ENCODE peak calls at places on chromosomes 16 and 17, in six cellular contexts. J, K, T, C, U and Z are unnamed samples.

GRCh38 chr17:2853722-2854580 is 57.7 kb downstream of the RAP1GAP2 start:
- DNase-seq in C (peak; percentile 70), U (peak; percentile 60), K (no peak), T (peak; percentile 63), J (peak; percentile 88), Z (peak; percentile 62)

GRCh38 chr16:11797957-11798299 is 870 bp upstream of the ZC3H7A start:
- DNase-seq in C (no peak), U (no peak), T (peak; percentile 49), K (peak; percentile 15), J (peak; percentile 30), Z (peak; percentile 42)

GRCh38 chr16:47493358-47494337 is 32.5 kb downstream of the PHKB start:
- DNase-seq in J (no peak), C (no peak), U (no peak), K (peak; percentile 21), T (no peak), Z (peak; percentile 64)

GRCh38 chr17:82900741-82901140 is 60.9 kb upstream of the ZNF750 start:
- DNase-seq in U (no peak), C (no peak), J (no peak), T (no peak), K (no peak), Z (no peak)

GRCh38 chr16:69942099-69942491 is 9.0 kb upstream of the CLEC18A start:
- DNase-seq in C (no peak), K (no peak), U (no peak), J (no peak), T (no peak), Z (no peak)

GRCh38 chr17:77328823-77329740 is 188.3 kb downstream of the SEC14L1 start:
- DNase-seq in J (no peak), U (no peak), C (no peak), T (no peak), K (no peak), Z (no peak)

GRCh38 chr16:19757762-19758595 is 39.9 kb downstream of the IQCK start:
- DNase-seq in U (no peak), T (no peak), C (no peak), K (no peak), J (no peak), Z (no peak)

GRCh38 chr16:65884018-65884417 is 482.5 kb upstream of the CDH5 start:
- DNase-seq in U (no peak), C (no peak), J (no peak), K (no peak), T (peak; percentile 18), Z (no peak)

GRCh38 chr16:17211797-17212196 is 259.0 kb downstream of the XYLT1 start:
- DNase-seq in U (peak; percentile 91), J (peak; percentile 21), K (peak; percentile 65), C (peak; percentile 81), T (peak; percentile 17), Z (peak; percentile 77)

GRCh38 chr16:19479302-19479721 is 42.6 kb downstream of the GDE1 start:
- DNase-seq in T (no peak), K (no peak), U (peak; percentile 36), J (no peak), C (no peak), Z (no peak)

GRCh38 chr16:12028220-12028619 is 51.7 kb downstream of the SNX29 start:
- DNase-seq in J (no peak), T (no peak), U (no peak), C (no peak), K (no peak), Z (no peak)

GRCh38 chr17:39754161-39754957 is 16.6 kb downstream of the GRB7 start:
- DNase-seq in J (peak; percentile 98), T (peak; percentile 95), C (peak; percentile 86), U (peak; percentile 74), K (peak; percentile 98), Z (peak; percentile 99)

GRCh38 chr17:55420776-55421178 is 858 bp downstream of the MMD start:
- DNase-seq in K (no peak), J (peak; percentile 65), T (peak; percentile 55), C (peak; percentile 49), U (peak; percentile 55), Z (peak; percentile 66)

GRCh38 chr16:71754652-71755051 is 30.2 kb upstream of the PHLPP2 start:
- DNase-seq in T (no peak), J (no peak), K (no peak), U (no peak), C (no peak), Z (no peak)

GRCh38 chr17:83125515-83126274 is 46.3 kb downstream of the METRNL start:
- DNase-seq in U (no peak), C (no peak), K (no peak), T (peak; percentile 79), J (no peak), Z (peak; percentile 59)

GRCh38 chr17:81500026-81500425 is 12.6 kb downstream of the ACTG1 start:
- DNase-seq in T (no peak), K (no peak), U (peak; percentile 66), J (no peak), C (peak; percentile 23), Z (no peak)

GRCh38 chr17:17320188-17320910 is 17.2 kb downstream of the NT5M start:
- DNase-seq in U (no peak), J (no peak), C (no peak), T (no peak), K (no peak), Z (no peak)

GRCh38 chr17:41071606-41072375 is 6.1 kb upstream of the KRTAP2-4 start:
- DNase-seq in C (no peak), K (no peak), U (no peak), J (no peak), T (no peak), Z (no peak)

GRCh38 chr16:10575506-10576130 is 4.8 kb downstream of the EMP2 start:
- DNase-seq in K (no peak), U (no peak), T (peak; percentile 53), C (no peak), J (no peak), Z (no peak)

GRCh38 chr16:82655315-82655714 is 28.5 kb downstream of the CDH13 start:
- DNase-seq in J (no peak), K (no peak), C (no peak), T (peak; percentile 72), U (no peak), Z (no peak)

GRCh38 chr16:66416136-66416535 is 11.0 kb upstream of the BEAN1 start:
- DNase-seq in C (no peak), K (no peak), J (no peak), T (peak; percentile 47), U (no peak), Z (no peak)

GRCh38 chr17:57755479-57756070 is 10.5 kb upstream of the CCDC182 start:
- DNase-seq in C (peak; percentile 28), U (peak; percentile 35), J (no peak), K (no peak), T (no peak), Z (no peak)

GRCh38 chr16:77531741-77532140 is 96.9 kb upstream of the ADAMTS18 start:
- DNase-seq in U (no peak), C (no peak), T (peak; percentile 90), K (no peak), J (no peak), Z (no peak)

DNA sequence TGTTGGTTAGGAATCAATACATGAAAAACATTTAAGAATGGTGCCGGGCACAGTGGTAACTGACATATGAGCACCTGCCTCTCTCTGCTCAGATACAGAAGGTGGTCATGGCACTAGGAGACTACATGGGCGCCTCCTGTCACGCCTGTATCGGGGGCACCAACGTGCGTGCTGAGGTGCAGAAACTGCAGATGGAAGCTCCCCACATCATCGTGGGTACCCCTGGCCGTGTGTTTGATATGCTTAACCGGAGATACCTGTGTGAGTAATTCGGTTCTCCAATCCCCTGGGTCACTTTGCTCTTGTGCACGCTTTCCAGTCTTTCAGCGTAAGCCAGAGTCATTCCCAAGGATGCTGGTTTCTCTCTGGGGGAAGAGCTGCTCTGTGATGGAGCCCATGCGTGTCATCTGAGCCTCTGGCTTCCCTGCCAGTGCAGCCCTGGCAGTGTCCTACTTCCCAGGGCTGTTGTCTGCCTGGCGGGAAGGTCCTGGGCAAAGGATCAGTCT is 3.0 kb upstream of the CD68 start:
- DNase-seq in C (no peak), J (no peak), U (no peak), T (peak; percentile 32), K (no peak), Z (no peak)
- H3K4me1 ChIP-seq in C (peaks cover 17% of the 10 kb centered on the region), J (peaks cover 22% of the 10 kb centered on the region), U (peaks cover 37% of the 10 kb centered on the region), T (peaks cover 37% of the 10 kb centered on the region), K (peaks cover 63% of the 10 kb centered on the region), Z (peaks cover 59% of the 10 kb centered on the region)

GRCh38 chr17:20092973-20093626 is 83.9 kb downstream of the SPECC1 start:
- DNase-seq in T (no peak), K (no peak), U (peak; percentile 48), J (no peak), C (no peak), Z (no peak)
- TF ChIP-seq EZH2phosphoT487 in T (no peak), K (no peak), U (no peak), J (no peak), C (no peak), Z (no peak)

DNA sequence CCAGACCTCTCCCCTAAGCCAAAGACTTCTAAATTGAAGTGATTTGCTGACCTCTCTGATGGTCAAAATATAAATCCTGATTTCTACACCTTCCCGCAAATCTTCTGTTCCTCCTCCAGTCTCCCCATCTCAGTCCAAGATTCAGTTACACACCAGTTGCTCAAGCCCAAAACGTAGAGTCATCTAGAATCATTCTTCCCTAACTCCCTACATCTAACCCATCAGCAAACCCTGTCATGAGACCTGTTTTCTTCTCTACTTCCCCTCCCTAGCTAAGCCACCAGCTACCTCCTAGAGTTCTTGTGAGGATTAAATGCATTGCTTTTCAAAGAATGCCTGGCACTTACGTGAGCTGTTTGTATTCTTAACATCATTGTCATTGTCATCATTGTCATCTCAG is 14.7 kb downstream of the PMP22 start:
- DNase-seq in T (no peak), U (no peak), C (no peak), K (no peak), J (no peak), Z (no peak)
- H3K4me1 ChIP-seq in T (peaks cover 8% of the 10 kb centered on the region), U (no peaks in the 10 kb centered on the region), C (no peaks in the 10 kb centered on the region), K (no peaks in the 10 kb centered on the region), J (no peaks in the 10 kb centered on the region), Z (no peaks in the 10 kb centered on the region)

GRCh38 chr16:85395913-85396878 is 216.9 kb upstream of the GSE1 start:
- DNase-seq in U (no peak), K (no peak), C (no peak), J (peak; percentile 75), T (peak; percentile 52), Z (no peak)

GRCh38 chr16:85393674-85394510 is 219.2 kb upstream of the GSE1 start:
- DNase-seq in T (peak; percentile 64), C (peak; percentile 88), U (peak; percentile 83), J (peak; percentile 90), K (peak; percentile 13), Z (peak; percentile 73)

GRCh38 chr16:85395207-85395912 is 217.8 kb upstream of the GSE1 start:
- DNase-seq in T (peak; percentile 99), K (no peak), C (no peak), J (peak; percentile 94), U (no peak), Z (no peak)

GRCh38 chr16:85392756-85393673 is 220.1 kb upstream of the GSE1 start:
- DNase-seq in U (no peak), J (no peak), T (no peak), K (no peak), C (no peak), Z (no peak)

DNA sequence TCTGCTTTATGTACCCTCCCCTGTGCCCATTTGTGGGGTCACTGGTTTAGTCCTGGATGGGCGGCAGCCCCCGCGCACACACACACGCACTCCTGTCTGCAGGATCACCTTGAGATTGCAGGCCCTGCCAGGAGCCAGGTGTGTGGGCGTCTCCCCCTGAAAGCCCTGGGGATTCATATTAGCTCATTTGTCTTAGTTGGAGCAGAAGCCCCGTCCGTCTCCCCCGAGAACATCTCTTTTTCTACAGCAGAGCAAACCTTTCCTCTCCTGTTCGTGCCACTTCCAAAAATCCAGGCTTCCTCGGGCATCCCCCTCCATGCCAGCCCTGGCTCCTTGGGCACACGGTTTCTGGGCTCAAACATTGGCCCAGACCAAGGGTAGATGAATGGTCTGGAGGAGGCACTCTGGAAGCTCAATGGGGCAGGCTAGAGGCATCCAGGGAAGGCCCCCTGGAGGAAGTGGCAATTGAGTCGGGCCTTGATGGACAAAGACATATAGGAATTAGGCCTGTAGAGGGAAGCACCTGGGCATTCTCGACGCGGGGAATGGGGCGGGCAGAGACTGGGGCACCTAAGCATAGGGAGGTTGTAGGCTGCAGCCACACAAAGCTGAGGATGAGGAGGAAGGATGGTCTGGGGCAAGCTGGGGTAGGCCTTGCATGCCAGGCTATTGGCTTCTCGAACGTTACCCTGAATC is 218.5 kb upstream of the GSE1 start:
- DNase-seq in K (no peak), J (no peak), C (no peak), U (no peak), T (no peak), Z (peak; percentile 24)
- TF ChIP-seq EZH2phosphoT487 in K (no peak), J (no peak), C (no peak), U (no peak), T (no peak), Z (no peak)